ENCODE peak calls at places on chromosome 12, in four cellular contexts. U is activated T-cell treated with anti-CD3 and anti-CD28 coated beads for 24 hours; X is stimulated activated CD8-positive, alpha-beta memory T cell treated with anti-CD3 and anti-CD28 coated beads, Interleukin-4, amount 100 ng/mL, for 1 hour; L is HEK293T. H is an unnamed sample.

GRCh38 chr12:89252284-89252683 is 100.0 kb downstream of the DUSP6 start:
- DNase-seq in U (peak), X (no peak), L (no peak), H (no peak)

GRCh38 chr12:132040906-132041606 is 91.3 kb downstream of the EP400 start:
- DNase-seq in U (no peak), X (no peak), L (no peak), H (no peak)

GRCh38 chr12:122094735-122095561 is 16.4 kb downstream of the MLXIP start:
- DNase-seq in U (no peak), X (no peak), L (no peak), H (no peak)

GRCh38 chr12:6643569-6644256 is 3.5 kb downstream of the ACRBP start:
- DNase-seq in U (no peak), X (no peak), L (no peak), H (no peak)

GRCh38 chr12:100842156-100842555 is 47.6 kb downstream of the ANO4 start:
- DNase-seq in U (no peak), X (no peak), L (no peak), H (no peak)

GRCh38 chr12:117045998-117046374 is 53.2 kb downstream of the TESC start:
- DNase-seq in U (no peak), X (no peak), L (no peak), H (no peak)

GRCh38 chr12:68743416-68743815 is 2.6 kb upstream of the SLC35E3 start:
- DNase-seq in U (no peak), X (no peak), L (no peak), H (no peak)

GRCh38 chr12:666766-667308 is 3.6 kb upstream of the NINJ2 start:
- DNase-seq in U (no peak), X (no peak), L (no peak), H (peak)

GRCh38 chr12:57248934-57249742 is 1.8 kb downstream of the STAC3 start:
- DNase-seq in U (no peak), X (no peak), L (no peak), H (no peak)

GRCh38 chr12:25436206-25436912 is 116.7 kb downstream of the LMNTD1 start:
- DNase-seq in U (peak), X (no peak), L (peak), H (peak)

GRCh38 chr12:110135806-110136205 is 11.6 kb downstream of the IFT81 start:
- DNase-seq in U (no peak), X (no peak), L (no peak), H (no peak)